ENCODE peak calls at places on chromosomes 7 and 10, in seven cellular contexts. S, B, A, Y, T, M and W are unnamed samples.

GRCh38 chr7:70037171-70037933 is 439.1 kb downstream of the AUTS2 start:
- DNase-seq in S (no peak), B (no peak), A (no peak), Y (no peak), T (peak), M (no peak), W (no peak)

GRCh38 chr10:90314718-90315117 is 543.1 kb downstream of the HTR7 start:
- DNase-seq in S (no peak), B (no peak), A (no peak), Y (no peak), T (no peak), M (no peak), W (no peak)

GRCh38 chr7:134931487-134931886 is 54.8 kb upstream of the AGBL3 start:
- DNase-seq in S (no peak), B (no peak), A (no peak), Y (no peak), T (no peak), M (no peak), W (no peak)

GRCh38 chr10:28914721-28915120 is 237.4 kb downstream of the BAMBI start:
- DNase-seq in S (no peak), B (no peak), A (no peak), Y (peak), T (no peak), M (no peak), W (no peak)

GRCh38 chr10:126242352-126243260 is 145.7 kb downstream of the ADAM12 start:
- DNase-seq in S (no peak), B (peak), A (no peak), Y (peak), T (peak), M (no peak), W (no peak)

GRCh38 chr7:94060772-94061171 is 56.6 kb upstream of the BET1 start:
- DNase-seq in S (no peak), B (no peak), A (no peak), Y (peak), T (peak), M (no peak), W (no peak)

GRCh38 chr10:58951087-58951486 is 225.4 kb upstream of the PHYHIPL start:
- DNase-seq in S (no peak), B (no peak), A (no peak), Y (no peak), T (no peak), M (no peak), W (no peak)

GRCh38 chr7:106071999-106072714 is 40.0 kb downstream of the SYPL1 start:
- DNase-seq in S (peak), B (peak), A (no peak), Y (peak), T (no peak), M (peak), W (no peak)

GRCh38 chr7:29331163-29331562 is 136.6 kb downstream of the CHN2 start:
- DNase-seq in S (no peak), B (no peak), A (no peak), Y (no peak), T (no peak), M (no peak), W (no peak)

GRCh38 chr10:68171539-68172080 is 60.3 kb downstream of the ATOH7 start:
- DNase-seq in S (no peak), B (no peak), A (no peak), Y (no peak), T (no peak), M (no peak), W (no peak)

GRCh38 chr7:55280031-55280454 is 85.1 kb upstream of the LANCL2 start:
- DNase-seq in S (peak), B (peak), A (no peak), Y (peak), T (peak), M (peak), W (no peak)

GRCh38 chr10:14787938-14788337 is 13.2 kb upstream of the FAM107B start:
- DNase-seq in S (no peak), B (no peak), A (no peak), Y (peak), T (no peak), M (no peak), W (no peak)

GRCh38 chr7:2926120-2926897 is 82.2 kb upstream of the GNA12 start:
- DNase-seq in S (no peak), B (peak), A (no peak), Y (no peak), T (no peak), M (no peak), W (no peak)

GRCh38 chr10:110360857-110361474 is 56.2 kb upstream of the SMNDC1 start:
- DNase-seq in S (no peak), B (no peak), A (no peak), Y (no peak), T (no peak), M (no peak), W (no peak)

GRCh38 chr10:119217937-119218579 is 10.7 kb downstream of the GRK5 start:
- DNase-seq in S (no peak), B (no peak), A (no peak), Y (no peak), T (no peak), M (no peak), W (no peak)

GRCh38 chr7:21426958-21427860 is 674 bp upstream of the SP4 start:
- DNase-seq in S (peak), B (peak), A (peak), Y (peak), T (peak), M (peak), W (peak)
- TF ChIP-seq CTCF in S (no peak), B (no peak), A (no peak), Y (no peak), T (no peak), M (peak), W (no peak)

DNA sequence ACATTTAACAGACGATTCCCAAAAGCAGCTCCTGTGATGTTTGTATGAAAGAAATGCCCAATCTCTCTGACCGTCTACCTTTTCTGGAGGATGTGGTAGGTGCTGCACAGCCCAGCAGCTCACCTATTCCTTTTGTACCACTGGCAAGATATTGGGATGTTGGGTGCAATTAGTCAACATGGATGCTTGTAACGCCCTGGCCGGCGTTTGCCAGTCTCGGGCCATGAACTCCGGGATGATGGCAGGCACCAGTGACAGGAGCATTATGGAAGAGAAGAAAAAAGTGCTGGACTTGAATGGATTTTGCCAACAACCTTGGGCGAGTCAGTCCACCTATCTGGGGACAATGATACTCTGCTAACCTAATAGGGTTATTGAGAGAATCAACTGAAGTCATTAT is 69.0 kb upstream of the ZNF438 start:
- DNase-seq in S (no peak), B (no peak), A (no peak), Y (no peak), T (no peak), M (no peak), W (no peak)
- H3K4me3 ChIP-seq in S (no peak), B (no peak), A (no peak), Y (no peak), T (no peak), M (no peak), W (no peak)

GRCh38 chr7:155464948-155465739 is 7.2 kb downstream of the EN2 start:
- DNase-seq in S (no peak), B (no peak), A (no peak), Y (no peak), T (no peak), M (no peak), W (no peak)

GRCh38 chr7:155467846-155468821 is 10.2 kb downstream of the EN2 start:
- DNase-seq in S (no peak), B (peak), A (peak), Y (no peak), T (no peak), M (no peak), W (no peak)

GRCh38 chr7:155465761-155466141 is 7.8 kb downstream of the EN2 start:
- DNase-seq in S (no peak), B (no peak), A (no peak), Y (no peak), T (no peak), M (no peak), W (no peak)

GRCh38 chr7:155466142-155466813 is 8.3 kb downstream of the EN2 start:
- DNase-seq in S (no peak), B (no peak), A (no peak), Y (no peak), T (no peak), M (no peak), W (no peak)

GRCh38 chr7:155466814-155467675 is 9.1 kb downstream of the EN2 start:
- DNase-seq in S (no peak), B (no peak), A (no peak), Y (no peak), T (no peak), M (no peak), W (no peak)
- TF ChIP-seq CTCF in S (no peak), B (no peak), A (no peak), Y (no peak), T (no peak), M (no peak), W (no peak)

DNA sequence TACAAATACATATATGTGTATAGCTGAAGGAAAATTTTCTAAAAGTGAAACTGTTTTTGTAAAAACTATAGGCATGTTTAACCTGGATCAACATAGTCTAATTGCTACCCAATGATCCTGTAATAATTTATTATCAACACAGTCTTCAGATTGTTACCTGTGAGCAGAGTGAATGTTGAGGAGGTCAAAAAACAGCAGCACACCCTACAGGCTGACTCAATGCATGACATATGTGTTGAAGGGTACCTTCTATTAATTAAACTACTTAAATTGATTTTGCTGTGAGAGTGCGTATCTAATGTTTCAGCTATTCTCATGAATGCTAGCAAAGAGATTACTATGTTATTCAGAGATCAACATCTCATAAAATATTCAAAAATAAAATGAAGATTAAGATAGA is 411.4 kb downstream of the TNS3 start:
- DNase-seq in S (no peak), B (no peak), A (no peak), Y (peak), T (no peak), M (no peak), W (no peak)
- H3K4me3 ChIP-seq in S (no peak), B (no peak), A (no peak), Y (no peak), T (no peak), M (no peak), W (no peak)